ENCODE peak calls at places on chromosomes 11 and 22, in six cellular contexts. C is esophagus squamous epithelium, X is GM06990, N is fibroblast of lung, O is tibial nerve, Q is astrocyte of the cerebellum. E is an unnamed sample.

GRCh38 chr22:37330200-37331033 is 48.1 kb downstream of the CYTH4 start:
- DNase-seq in C (no peak), X (peak; percentile 49), N (peak; percentile 91), O (no peak), Q (peak; percentile 41), E (peak; percentile 82)

GRCh38 chr11:131579932-131580387 is 209.5 kb downstream of the NTM start:
- DNase-seq in C (no peak), X (no peak), N (peak; percentile 97), O (no peak), Q (peak; percentile 45), E (peak; percentile 37)

GRCh38 chr11:35082322-35083180 is 56.4 kb upstream of the CD44 start:
- DNase-seq in C (peak; percentile 33), X (peak; percentile 71), N (peak; percentile 92), O (peak; percentile 20), Q (peak; percentile 51), E (peak; percentile 92)

GRCh38 chr22:22171357-22172218 is 73.0 kb upstream of the VPREB1 start:
- DNase-seq in C (no peak), X (peak; percentile 13), N (no peak), O (no peak), Q (no peak), E (peak; percentile 28)

GRCh38 chr11:112523477-112523876 is 262.8 kb upstream of the PLET1 start:
- DNase-seq in C (no peak), X (no peak), N (no peak), O (no peak), Q (peak; percentile 19), E (no peak)

GRCh38 chr11:100719809-100720221 is 32.7 kb downstream of the ARHGAP42 start:
- DNase-seq in C (no peak), X (no peak), N (peak; percentile 91), O (peak; percentile 51), Q (peak; percentile 96), E (no peak)

GRCh38 chr22:40594924-40595323 is 41.6 kb downstream of the MRTFA start:
- DNase-seq in C (no peak), X (no peak), N (no peak), O (no peak), Q (no peak), E (no peak)

GRCh38 chr11:118438314-118438931 is 2.1 kb downstream of the KMT2A start:
- DNase-seq in C (no peak), X (peak; percentile 48), N (peak; percentile 87), O (no peak), Q (peak; percentile 59), E (peak; percentile 65)

GRCh38 chr22:44091021-44091721 is 67.1 kb downstream of the PARVB start:
- DNase-seq in C (no peak), X (no peak), N (peak; percentile 12), O (no peak), Q (no peak), E (peak; percentile 36)

GRCh38 chr11:17846852-17847453 is 112.4 kb downstream of the KCNC1 start:
- DNase-seq in C (no peak), X (no peak), N (peak; percentile 68), O (no peak), Q (peak; percentile 18), E (peak; percentile 3)

GRCh38 chr11:116311141-116311540 is 461.6 kb downstream of the BUD13 start:
- DNase-seq in C (no peak), X (no peak), N (no peak), O (no peak), Q (no peak), E (no peak)

GRCh38 chr22:37740455-37741311 is 43.8 kb downstream of the TRIOBP start:
- DNase-seq in C (no peak), X (no peak), N (no peak), O (no peak), Q (no peak), E (no peak)

GRCh38 chr11:70271635-70271953 is 1.1 kb downstream of the PPFIA1 start:
- DNase-seq in C (no peak), X (no peak), N (no peak), O (no peak), Q (no peak), E (no peak)

GRCh38 chr11:128903248-128904041 is 12.3 kb downstream of the KCNJ5 start:
- DNase-seq in C (no peak), X (no peak), N (peak; percentile 91), O (no peak), Q (no peak), E (no peak)

GRCh38 chr11:67439321-67440228 is 2.1 kb upstream of the PTPRCAP start:
- DNase-seq in C (no peak), X (no peak), N (no peak), O (no peak), Q (no peak), E (peak; percentile 31)

GRCh38 chr11:77284476-77285468 is 16.7 kb downstream of the GDPD4 start:
- DNase-seq in C (no peak), X (no peak), N (no peak), O (no peak), Q (no peak), E (no peak)

GRCh38 chr11:114133548-114134329 is 74.2 kb downstream of the ZBTB16 start:
- DNase-seq in C (no peak), X (no peak), N (no peak), O (no peak), Q (peak; percentile 53), E (no peak)

GRCh38 chr11:112096194-112096593 is 9.5 kb downstream of the SDHD start:
- DNase-seq in C (no peak), X (no peak), N (no peak), O (no peak), Q (no peak), E (no peak)

GRCh38 chr11:112590778-112591177 is 330.1 kb upstream of the PLET1 start:
- DNase-seq in C (no peak), X (no peak), N (peak; percentile 51), O (no peak), Q (no peak), E (no peak)

GRCh38 chr11:121514998-121515671 is 62.4 kb upstream of the SORL1-AS1 start:
- DNase-seq in C (no peak), X (no peak), N (no peak), O (no peak), Q (no peak), E (no peak)

GRCh38 chr11:7314811-7315604 is 63.3 kb downstream of the SYT9 start:
- DNase-seq in C (no peak), X (no peak), N (no peak), O (no peak), Q (no peak), E (no peak)

GRCh38 chr11:63242089-63242762 is 1.2 kb downstream of the SLC22A25 start:
- DNase-seq in C (no peak), X (no peak), N (no peak), O (no peak), Q (no peak), E (no peak)

GRCh38 chr11:63244862-63245261 is 1.5 kb upstream of the SLC22A25 start:
- DNase-seq in C (no peak), X (no peak), N (no peak), O (no peak), Q (no peak), E (no peak)

GRCh38 chr11:63240791-63241379 is 2.5 kb downstream of the SLC22A25 start:
- DNase-seq in C (no peak), X (no peak), N (no peak), O (no peak), Q (no peak), E (no peak)

GRCh38 chr11:63246045-63246444 is 2.6 kb upstream of the SLC22A25 start:
- DNase-seq in C (no peak), X (no peak), N (no peak), O (no peak), Q (no peak), E (no peak)

DNA sequence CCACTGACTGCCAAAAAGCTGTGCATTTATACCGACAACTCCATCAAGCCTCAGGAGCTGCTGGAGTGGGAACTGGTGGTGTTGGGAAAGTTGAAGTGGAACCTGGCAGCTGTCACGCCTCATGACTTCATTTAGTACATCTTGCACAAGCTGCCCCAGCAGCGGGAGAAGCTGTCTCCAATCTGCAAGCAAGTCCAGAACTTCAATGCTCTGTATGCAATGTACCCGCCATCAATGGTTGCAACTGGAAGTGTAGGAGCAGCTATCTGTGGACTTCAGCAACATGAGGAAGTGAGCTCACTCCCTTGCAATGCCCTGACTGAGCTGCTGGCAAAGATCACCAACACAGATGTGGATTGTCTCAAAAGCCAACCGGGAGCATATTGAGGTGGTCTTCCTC is at the start of gene SLC22A25:
- DNase-seq in C (no peak), X (no peak), N (no peak), O (no peak), Q (no peak), E (no peak)
- TF ChIP-seq CTCF in C (no peak), X (no peak), N (no peak), O (no peak), Q (no peak), E (no peak)

GRCh38 chr22:26567610-26568009 is 22.3 kb downstream of the TPST2 start:
- DNase-seq in C (no peak), X (no peak), N (no peak), O (no peak), Q (no peak), E (no peak)
- H3K4me3 ChIP-seq in C (no peak overlapping the region), X (no peak overlapping the region), N (no peak overlapping the region), O (no peak overlapping the region), Q (no peak overlapping the region), E (no peak overlapping the region)

DNA sequence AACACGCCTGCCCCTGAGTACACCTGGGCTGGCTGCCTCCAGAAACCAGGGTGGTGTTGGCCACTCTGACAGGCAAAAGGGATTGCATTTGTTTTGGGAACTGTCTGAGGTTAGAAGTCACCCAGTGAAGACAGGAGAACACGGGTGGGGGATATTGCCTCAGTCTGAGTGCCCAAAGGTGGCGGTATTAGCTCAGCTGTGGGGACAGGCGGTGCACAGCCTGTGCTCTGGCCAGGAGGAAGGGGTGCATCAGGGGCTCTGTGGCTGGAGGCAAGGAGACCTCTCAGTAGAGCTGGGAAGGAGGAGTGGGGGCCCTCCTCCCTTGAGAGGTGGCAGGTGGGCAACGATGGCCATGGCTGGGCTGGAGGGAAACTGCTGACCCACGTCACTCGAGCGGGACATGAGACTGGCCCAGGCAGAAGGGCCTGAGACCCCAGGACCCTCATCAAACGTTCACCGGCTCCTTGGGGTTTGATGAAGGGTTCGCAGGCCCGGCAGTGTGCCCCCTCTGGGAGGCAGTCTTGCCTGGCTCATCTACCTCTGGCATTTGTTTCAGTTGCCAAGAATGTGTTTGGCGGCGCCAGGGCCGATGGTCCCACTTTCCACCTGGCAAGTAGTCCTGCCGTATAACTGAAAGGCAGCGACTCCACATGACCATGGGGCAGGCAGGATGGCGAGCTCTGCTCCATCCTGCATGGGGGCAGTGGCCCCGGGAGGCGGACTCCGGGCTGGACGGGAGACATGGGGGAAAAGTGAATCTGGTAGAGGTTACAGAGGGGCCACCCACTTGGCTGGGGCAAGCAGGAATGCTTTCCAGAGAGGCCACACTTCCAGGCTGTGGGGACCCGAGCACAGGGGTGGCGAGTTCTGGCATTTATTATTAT is 52.8 kb upstream of the SMIM38 start:
- DNase-seq in C (no peak), X (no peak), N (no peak), O (no peak), Q (no peak), E (no peak)
- TF ChIP-seq CTCF in C (no peak), X (peak; percentile 21), N (peak; percentile 21), O (no peak), Q (peak; percentile 22), E (no peak)

DNA sequence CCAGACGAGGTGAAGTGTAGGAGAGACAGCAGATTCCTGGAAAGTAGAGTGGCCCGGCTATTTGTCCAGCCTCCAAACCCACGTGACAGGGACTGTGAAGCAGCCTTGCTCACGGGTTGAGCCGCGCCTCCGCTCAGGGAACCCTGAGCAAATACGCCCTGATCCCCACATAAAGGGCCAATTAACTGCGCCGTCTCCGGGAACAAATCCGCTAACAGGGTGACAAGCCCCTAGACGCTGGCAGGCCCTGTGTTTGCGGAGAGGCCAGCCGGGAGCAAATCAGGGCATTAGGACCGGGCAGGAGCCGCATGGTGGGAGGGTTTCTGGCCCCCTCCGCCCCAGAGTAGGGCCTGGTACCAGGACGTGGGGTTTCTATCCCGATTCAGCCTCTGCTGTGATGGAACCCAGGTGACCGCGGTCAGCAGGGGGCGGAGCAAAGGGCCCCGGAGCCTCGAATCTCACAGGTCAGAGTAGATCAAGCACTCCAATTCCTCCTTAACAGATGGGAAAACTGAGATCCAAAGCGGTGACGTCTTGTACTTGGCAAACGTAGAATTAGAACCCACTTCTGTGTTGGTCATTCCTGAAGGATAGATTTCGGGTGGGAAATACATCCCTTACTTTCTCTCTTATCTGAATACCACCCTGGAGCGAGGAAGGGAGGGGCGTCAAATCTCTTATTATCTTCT is 2.0 kb upstream of the ROBO3 start:
- DNase-seq in C (no peak), X (no peak), N (peak; percentile 35), O (no peak), Q (no peak), E (no peak)
- H3K4me3 ChIP-seq in C (no peak overlapping the region), X (no peak overlapping the region), N (peak overlapping the region; percentile 46), O (no peak overlapping the region), Q (peak overlapping the region; percentile 9), E (no peak overlapping the region)